ENCODE peak calls at places on chromosomes 4 and X, in five cellular contexts. One of them, this sample, is unnamed.

GRCh38 chr4:115834441-115834840 is 721.0 kb upstream of the NDST4 start:
- DNase-seq in GM12878: no peak
- DNase-seq in A549: no peak
- DNase-seq in HepG2: peak; percentile 1
- DNase-seq in K562: no peak
- DNase-seq in this sample: no peak

GRCh38 chr4:8907596-8908205 is 36.1 kb upstream of the HMX1 start:
- DNase-seq in GM12878: no peak
- DNase-seq in A549: no peak
- DNase-seq in HepG2: no peak
- DNase-seq in K562: no peak
- DNase-seq in this sample: peak; percentile 39

GRCh38 chr4:100895572-100896197 is 377.9 kb upstream of the EMCN start:
- DNase-seq in GM12878: peak; percentile 19
- DNase-seq in A549: no peak
- DNase-seq in HepG2: no peak
- DNase-seq in K562: no peak
- DNase-seq in this sample: no peak

GRCh38 chr4:84796388-84796787 is 170.1 kb downstream of the WDFY3 start:
- DNase-seq in GM12878: no peak
- DNase-seq in A549: no peak
- DNase-seq in HepG2: no peak
- DNase-seq in K562: peak; percentile 5
- DNase-seq in this sample: no peak

GRCh38 chr4:10082047-10082446 is 34.6 kb downstream of the WDR1 start:
- DNase-seq in GM12878: no peak
- DNase-seq in A549: no peak
- DNase-seq in HepG2: no peak
- DNase-seq in K562: no peak
- DNase-seq in this sample: no peak

GRCh38 chrX:9682456-9682855 is 83.2 kb downstream of the GPR143 start:
- DNase-seq in GM12878: no peak
- DNase-seq in A549: no peak
- DNase-seq in HepG2: no peak
- DNase-seq in K562: no peak
- DNase-seq in this sample: no peak

GRCh38 chr4:86035688-86036087 is 324.2 kb downstream of the MAPK10 start:
- DNase-seq in GM12878: no peak
- DNase-seq in A549: no peak
- DNase-seq in HepG2: no peak
- DNase-seq in K562: no peak
- DNase-seq in this sample: no peak

GRCh38 chr4:7199771-7200441 is 7.6 kb downstream of the SORCS2 start:
- DNase-seq in GM12878: no peak
- DNase-seq in A549: no peak
- DNase-seq in HepG2: no peak
- DNase-seq in K562: no peak
- DNase-seq in this sample: no peak

GRCh38 chrX:43939187-43939926 is 33.8 kb downstream of the NDP start:
- DNase-seq in GM12878: no peak
- DNase-seq in A549: no peak
- DNase-seq in HepG2: no peak
- DNase-seq in K562: no peak
- DNase-seq in this sample: no peak

GRCh38 chr4:124722069-124722468 is 9.5 kb upstream of the ANKRD50 start:
- DNase-seq in GM12878: no peak
- DNase-seq in A549: no peak
- DNase-seq in HepG2: no peak
- DNase-seq in K562: no peak
- DNase-seq in this sample: no peak

GRCh38 chr4:188934320-188934975 is 795.2 kb downstream of the TRIML1 start:
- DNase-seq in GM12878: no peak
- DNase-seq in A549: no peak
- DNase-seq in HepG2: no peak
- DNase-seq in K562: no peak
- DNase-seq in this sample: no peak

GRCh38 chr4:112315446-112315845 is 18.3 kb downstream of the ALPK1 start:
- DNase-seq in GM12878: no peak
- DNase-seq in A549: no peak
- DNase-seq in HepG2: no peak
- DNase-seq in K562: no peak
- DNase-seq in this sample: no peak

GRCh38 chr4:67809502-67809901 is 55.3 kb upstream of the GNRHR start:
- DNase-seq in GM12878: no peak
- DNase-seq in A549: no peak
- DNase-seq in HepG2: peak; percentile 68
- DNase-seq in K562: no peak
- DNase-seq in this sample: no peak

GRCh38 chrX:83916525-83916924 is 55.6 kb downstream of the CYLC1 start:
- DNase-seq in GM12878: no peak
- DNase-seq in A549: no peak
- DNase-seq in HepG2: no peak
- DNase-seq in K562: peak; percentile 0
- DNase-seq in this sample: no peak

GRCh38 chrX:134374294-134374693 is 85.7 kb upstream of the HPRT1 start:
- DNase-seq in GM12878: no peak
- DNase-seq in A549: no peak
- DNase-seq in HepG2: no peak
- DNase-seq in K562: no peak
- DNase-seq in this sample: no peak

GRCh38 chr4:19736968-19737756 is 514.5 kb upstream of the SLIT2 start:
- DNase-seq in GM12878: no peak
- DNase-seq in A549: no peak
- DNase-seq in HepG2: no peak
- DNase-seq in K562: no peak
- DNase-seq in this sample: no peak

GRCh38 chr4:72951628-72952027 is 117.9 kb downstream of the COX18 start:
- DNase-seq in GM12878: no peak
- DNase-seq in A549: no peak
- DNase-seq in HepG2: no peak
- DNase-seq in K562: no peak
- DNase-seq in this sample: no peak

GRCh38 chr4:20323991-20324390 is 72.3 kb downstream of the SLIT2 start:
- DNase-seq in GM12878: no peak
- DNase-seq in A549: no peak
- DNase-seq in HepG2: no peak
- DNase-seq in K562: no peak
- DNase-seq in this sample: no peak

GRCh38 chr4:18441676-18442075 is 420.1 kb upstream of the LCORL start:
- DNase-seq in GM12878: no peak
- DNase-seq in A549: no peak
- DNase-seq in HepG2: no peak
- DNase-seq in K562: no peak
- DNase-seq in this sample: no peak

DNA sequence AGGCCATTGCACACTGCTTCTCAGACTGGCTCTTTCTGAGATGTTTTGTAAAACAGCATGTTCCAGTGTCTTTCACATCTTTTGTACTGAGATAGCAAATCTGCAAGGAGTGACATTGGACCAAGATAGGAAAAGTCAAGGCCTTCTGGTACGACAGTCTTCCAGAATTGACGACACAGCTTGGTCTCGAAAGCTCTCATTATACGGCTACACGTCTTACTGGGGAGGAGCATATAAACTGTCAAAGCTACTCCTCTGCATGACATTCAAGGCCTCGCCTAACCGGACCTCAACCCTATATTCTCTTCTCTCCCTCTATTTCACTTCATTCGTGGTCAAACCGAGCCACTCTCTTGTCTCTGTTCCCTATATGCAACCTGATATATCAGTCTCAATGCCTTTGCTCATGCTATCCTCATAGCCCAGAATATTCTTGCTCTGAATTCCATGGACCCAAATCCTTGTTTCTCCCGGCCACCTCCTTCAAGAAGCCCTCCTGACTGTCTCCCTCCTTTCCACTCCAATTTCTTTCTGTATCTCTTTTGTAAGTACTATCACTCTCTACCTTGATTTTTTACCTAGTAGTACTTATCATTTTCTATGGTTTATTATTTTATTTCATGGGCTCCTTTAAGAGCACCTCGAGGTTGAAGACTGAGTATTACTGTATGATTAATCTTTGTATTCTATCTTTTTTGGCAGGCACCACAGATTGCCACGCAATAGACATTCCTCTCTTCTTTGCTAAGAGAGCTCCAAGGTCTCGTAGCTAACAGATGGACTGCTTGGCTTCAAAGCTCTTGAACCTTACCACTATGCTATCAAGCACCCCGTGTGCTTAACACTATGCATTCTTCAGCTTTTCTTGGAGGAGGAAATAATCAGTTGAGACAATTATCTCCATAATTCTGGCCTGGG is 35.1 kb downstream of the RBM47 start:
- DNase-seq in GM12878: no peak
- DNase-seq in A549: no peak
- DNase-seq in HepG2: no peak
- DNase-seq in K562: no peak
- DNase-seq in this sample: no peak
- TF ChIP-seq KDM1A in GM12878: no peak
- TF ChIP-seq KDM1A in A549: peak; percentile 23
- TF ChIP-seq KDM1A in HepG2: no peak
- TF ChIP-seq KDM1A in K562: no peak
- TF ChIP-seq KDM1A in this sample: no peak

GRCh38 chrX:136204571-136204970 is 46.6 kb downstream of the MAP7D3 start:
- DNase-seq in GM12878: no peak
- DNase-seq in A549: peak; percentile 15
- DNase-seq in HepG2: no peak
- DNase-seq in K562: no peak
- DNase-seq in this sample: no peak

GRCh38 chrX:136201601-136202000 is 49.6 kb downstream of the MAP7D3 start:
- DNase-seq in GM12878: no peak
- DNase-seq in A549: no peak
- DNase-seq in HepG2: no peak
- DNase-seq in K562: no peak
- DNase-seq in this sample: no peak

GRCh38 chrX:136200466-136200865 is 50.7 kb downstream of the MAP7D3 start:
- DNase-seq in GM12878: no peak
- DNase-seq in A549: peak; percentile 53
- DNase-seq in HepG2: no peak
- DNase-seq in K562: peak; percentile 51
- DNase-seq in this sample: no peak

GRCh38 chrX:136203438-136203837 is 47.8 kb downstream of the MAP7D3 start:
- DNase-seq in GM12878: no peak
- DNase-seq in A549: no peak
- DNase-seq in HepG2: no peak
- DNase-seq in K562: no peak
- DNase-seq in this sample: no peak

DNA sequence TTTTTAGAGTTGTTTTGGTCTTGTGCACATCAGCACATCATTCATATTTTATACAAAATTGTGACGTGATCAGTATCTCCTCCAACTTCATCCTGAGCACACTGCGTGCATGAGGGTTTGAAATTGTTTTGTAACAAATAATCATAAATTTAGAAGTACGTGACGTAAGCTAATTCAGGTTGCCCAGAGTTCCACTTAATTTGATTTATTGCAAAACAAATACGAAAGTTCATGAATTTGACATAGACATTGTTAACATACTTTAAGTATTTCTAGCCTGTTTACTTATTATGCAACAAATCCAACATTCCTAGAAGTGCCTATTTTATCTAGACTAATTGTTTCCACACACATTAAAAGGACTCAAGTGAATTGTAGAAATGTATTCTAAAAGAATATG is 48.3 kb downstream of the MAP7D3 start:
- DNase-seq in GM12878: no peak
- DNase-seq in A549: no peak
- DNase-seq in HepG2: no peak
- DNase-seq in K562: no peak
- DNase-seq in this sample: no peak
- TF ChIP-seq EP300 in GM12878: no peak
- TF ChIP-seq EP300 in A549: no peak
- TF ChIP-seq EP300 in HepG2: no peak
- TF ChIP-seq EP300 in K562: no peak
- TF ChIP-seq EP300 in this sample: no peak

DNA sequence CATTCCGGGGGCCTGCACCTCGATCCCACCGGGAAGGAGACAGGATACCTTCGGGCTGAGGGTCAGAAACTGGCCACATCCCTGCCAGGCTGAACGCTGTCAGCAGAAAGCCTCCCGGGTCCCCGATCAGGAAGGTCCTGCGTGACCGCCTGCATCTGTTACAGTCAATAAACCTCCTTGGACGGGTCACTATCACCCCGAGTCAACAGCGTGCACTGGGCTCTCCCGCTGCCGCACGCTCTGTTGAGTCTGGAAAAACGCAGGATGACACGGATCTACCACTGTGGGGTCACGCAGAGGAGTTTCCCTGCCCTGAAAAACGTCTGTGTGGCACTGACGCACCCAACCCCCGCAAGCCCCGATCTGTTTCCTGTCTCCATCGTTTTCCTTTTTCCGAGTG is 12.1 kb downstream of the PPP2R3B start:
- DNase-seq in GM12878: no peak
- DNase-seq in A549: no peak
- DNase-seq in HepG2: no peak
- DNase-seq in K562: no peak
- DNase-seq in this sample: no peak
- TF ChIP-seq KDM1A in GM12878: no peak
- TF ChIP-seq KDM1A in A549: no peak
- TF ChIP-seq KDM1A in HepG2: no peak
- TF ChIP-seq KDM1A in K562: no peak
- TF ChIP-seq KDM1A in this sample: no peak

GRCh38 chr4:154004859-154005520 is 216.1 kb upstream of the SFRP2 start:
- DNase-seq in GM12878: no peak
- DNase-seq in A549: no peak
- DNase-seq in HepG2: no peak
- DNase-seq in K562: no peak
- DNase-seq in this sample: no peak
- TF ChIP-seq EP300 in GM12878: no peak
- TF ChIP-seq EP300 in A549: no peak
- TF ChIP-seq EP300 in HepG2: no peak
- TF ChIP-seq EP300 in K562: no peak
- TF ChIP-seq EP300 in this sample: no peak

DNA sequence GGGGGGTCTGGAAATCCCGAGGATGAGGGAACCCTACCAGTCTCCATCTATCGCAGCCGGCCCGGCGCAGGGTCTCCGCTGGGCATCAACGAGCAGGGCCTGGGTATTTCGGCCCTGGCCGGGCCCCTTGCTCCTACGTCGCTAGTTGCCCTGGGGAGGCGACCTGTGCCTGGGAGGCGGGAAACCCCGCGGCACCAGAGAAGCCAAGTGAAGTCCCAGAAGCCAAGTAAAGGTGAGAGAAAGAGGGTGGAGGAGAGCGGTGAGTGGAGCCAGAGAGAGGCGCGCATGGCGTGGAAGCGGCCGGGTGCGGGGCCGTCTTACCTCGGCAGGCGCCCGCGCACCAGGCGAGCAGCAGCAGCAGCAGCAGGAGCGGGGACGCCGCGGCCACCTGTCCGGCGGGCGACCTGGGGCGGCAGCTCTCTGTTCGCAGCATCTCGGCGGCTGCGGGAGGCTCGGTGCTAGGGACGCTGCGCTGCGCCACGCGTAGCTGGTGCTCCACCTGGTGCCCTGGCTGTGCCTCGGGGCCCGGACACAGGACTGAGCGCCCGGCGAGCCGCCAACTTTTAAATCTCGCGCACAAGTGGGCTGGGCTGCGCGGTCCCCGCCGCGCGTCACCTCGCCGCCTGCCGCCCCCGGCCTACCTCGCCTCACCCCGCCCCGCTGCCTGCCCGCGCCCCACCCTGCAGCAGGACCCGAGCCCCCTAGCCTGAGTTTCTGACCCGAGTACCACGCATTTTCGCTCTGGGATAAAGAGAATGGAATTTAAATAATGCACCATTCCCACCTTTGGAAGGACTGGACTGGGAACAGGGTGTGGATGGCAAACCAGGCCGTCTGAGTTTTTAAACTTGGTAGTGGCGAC is at the start of gene NMU:
- DNase-seq in GM12878: no peak
- DNase-seq in A549: no peak
- DNase-seq in HepG2: peak; percentile 13
- DNase-seq in K562: peak; percentile 76
- DNase-seq in this sample: peak; percentile 73
- TF ChIP-seq KDM1A in GM12878: no peak
- TF ChIP-seq KDM1A in A549: no peak
- TF ChIP-seq KDM1A in HepG2: no peak
- TF ChIP-seq KDM1A in K562: no peak
- TF ChIP-seq KDM1A in this sample: no peak

This sample was measured in H1.